ENCODE peak calls at places on chromosomes 4 and X, in nine cellular contexts. R is cardiac fibroblast; T is anterior cingulate cortex; S is OCI-M1; M is LoVo; E is NCI-H2081; J is effector memory CD8-positive, alpha-beta T cell; V is hippocampal formation; P is left colon. X is an unnamed sample.

GRCh38 chr4:127732623-127733199 is 2.5 kb downstream of the SLC25A31 start:
- DNase-seq in J (no peak), S (peak; percentile 79), E (peak; percentile 7), R (peak; percentile 70), T (no peak), P (no peak), V (peak; percentile 60), M (peak; percentile 52), X (peak; percentile 5)

GRCh38 chr4:24650849-24651248 is 66.5 kb upstream of the DHX15 start:
- DNase-seq in T (no peak), S (no peak), V (no peak), R (no peak), J (no peak), P (no peak), M (no peak), E (no peak), X (no peak)

GRCh38 chr4:40576651-40577480 is 52.8 kb downstream of the RBM47 start:
- DNase-seq in M (peak; percentile 96), E (no peak), J (no peak), P (peak; percentile 73), R (peak; percentile 87), V (peak; percentile 31), T (no peak), S (peak; percentile 91), X (peak; percentile 76)

GRCh38 chr4:149264093-149264733 is 551.4 kb downstream of the IQCM start:
- DNase-seq in V (no peak), M (peak; percentile 53), T (no peak), E (peak; percentile 13), P (peak; percentile 4), S (peak; percentile 87), R (peak; percentile 75), J (no peak), X (no peak)

GRCh38 chr4:3308691-3309090 is 15.9 kb downstream of the RGS12 start:
- DNase-seq in T (no peak), P (no peak), V (no peak), E (peak; percentile 17), J (no peak), M (no peak), R (no peak), S (no peak), X (no peak)

GRCh38 chrX:77493677-77494553 is 46.7 kb downstream of the FGF16 start:
- DNase-seq in S (no peak), J (no peak), T (no peak), R (peak; percentile 59), V (no peak), E (no peak), P (no peak), M (no peak), X (no peak)

GRCh38 chr4:10715696-10716095 is 31.1 kb upstream of the CLNK start:
- DNase-seq in V (no peak), T (no peak), J (no peak), M (no peak), E (no peak), R (peak; percentile 17), S (no peak), P (no peak), X (no peak)

GRCh38 chr4:6878451-6879059 is 31.1 kb upstream of the TBC1D14 start:
- DNase-seq in T (no peak), E (no peak), R (no peak), S (no peak), V (no peak), M (no peak), J (no peak), P (no peak), X (no peak)

X was measured in PC-9.